ENCODE peak calls at places on chromosomes 13 and 19, in four cellular contexts. M, U, Z and H are unnamed samples.

GRCh38 chr19:38070573-38070972 is 153.4 kb downstream of the DPF1 start:
- DNase-seq in M (no peak), U (no peak), Z (peak), H (no peak)

GRCh38 chr13:23753523-23753922 is 135.7 kb downstream of the MIPEP start:
- DNase-seq in M (no peak), Z (no peak), U (no peak), H (no peak)

GRCh38 chr19:47142779-47143178 is 12.1 kb downstream of the SAE1 start:
- DNase-seq in U (no peak), Z (no peak), M (no peak), H (no peak)

GRCh38 chr13:50127017-50127725 is 111.9 kb downstream of the KCNRG start:
- DNase-seq in M (peak), U (peak), Z (peak), H (peak)

GRCh38 chr13:60318186-60318585 is 78.8 kb upstream of the TDRD3 start:
- DNase-seq in M (no peak), U (no peak), Z (no peak), H (no peak)

GRCh38 chr19:29524912-29525870 is 603 bp upstream of the VSTM2B start:
- DNase-seq in M (peak), U (no peak), Z (peak), H (no peak)

GRCh38 chr19:1220452-1221037 is 15.0 kb downstream of the STK11 start:
- DNase-seq in Z (no peak), M (no peak), U (no peak), H (no peak)

GRCh38 chr19:14509382-14509781 is 8.8 kb downstream of the DNAJB1 start:
- DNase-seq in Z (no peak), U (no peak), M (no peak), H (no peak)

GRCh38 chr19:18131841-18132596 is 20.9 kb upstream of the PIK3R2 start:
- DNase-seq in U (no peak), Z (no peak), M (peak), H (no peak)

GRCh38 chr13:49844191-49844590 is 51.7 kb upstream of the KPNA3 start:
- DNase-seq in M (no peak), Z (no peak), U (no peak), H (no peak)

GRCh38 chr19:16896098-16896912 is 7.5 kb downstream of the F2RL3 start:
- DNase-seq in M (peak), U (no peak), Z (no peak), H (no peak)

GRCh38 chr13:37476874-37477273 is 121.7 kb downstream of the POSTN start:
- DNase-seq in U (no peak), M (no peak), Z (peak), H (no peak)

GRCh38 chr13:112795277-112795676 is 105.4 kb downstream of the ATP11A start:
- DNase-seq in U (no peak), M (no peak), Z (no peak), H (no peak)

GRCh38 chr19:3186377-3186688 is 603 bp downstream of the NCLN start:
- DNase-seq in M (no peak), Z (no peak), U (no peak), H (no peak)

GRCh38 chr19:49205114-49205513 is 47.5 kb downstream of the TRPM4 start:
- DNase-seq in U (no peak), M (no peak), Z (no peak), H (no peak)

GRCh38 chr19:47713046-47714021 is at the start of gene EHD2:
- DNase-seq in M (peak), U (no peak), Z (peak), H (peak)

GRCh38 chr19:32189956-32190706 is 155.3 kb upstream of the ZNF507 start:
- DNase-seq in U (no peak), Z (no peak), M (no peak), H (no peak)

GRCh38 chr19:1076951-1077350 is 10.0 kb downstream of the ARHGAP45 start:
- DNase-seq in U (peak), Z (peak), M (no peak), H (peak)

GRCh38 chr13:24071423-24072075 is 89.0 kb upstream of the SPATA13 start:
- DNase-seq in Z (no peak), U (no peak), M (no peak), H (no peak)

GRCh38 chr19:17830567-17831418 is 9.5 kb upstream of the INSL3 start:
- DNase-seq in Z (peak), U (peak), M (peak), H (no peak)

GRCh38 chr13:88586263-88586662 is 915.1 kb downstream of the SLITRK5 start:
- DNase-seq in Z (peak), M (no peak), U (no peak), H (no peak)

GRCh38 chr13:45674908-45675307 is 27.2 kb upstream of the CBY2 start:
- DNase-seq in Z (peak), M (no peak), U (no peak), H (no peak)